ENCODE peak calls at places on chromosomes 3 and 15, in four cellular contexts. T is CD14-positive monocyte, J is HFFc6, L is fibroblast of lung. D is an unnamed sample.

GRCh38 chr3:197912770-197913476 is 37.1 kb upstream of the RPL35A start:
- DNase-seq in T (no peak), L (peak; percentile 36), J (no peak), D (peak; percentile 70)

GRCh38 chr15:71114887-71115566 is at the start of gene THSD4:
- DNase-seq in L (peak; percentile 73), T (no peak), J (peak; percentile 61), D (peak; percentile 36)

GRCh38 chr3:35707904-35708303 is 68.6 kb downstream of the ARPP21 start:
- DNase-seq in T (no peak), J (no peak), L (peak; percentile 57), D (no peak)

GRCh38 chr3:37320276-37320675 is 145.9 kb upstream of the LRRFIP2 start:
- DNase-seq in L (no peak), J (no peak), T (no peak), D (no peak)

GRCh38 chr15:31828594-31828993 is 201.7 kb upstream of the CHRNA7 start:
- DNase-seq in T (no peak), J (no peak), L (no peak), D (no peak)

GRCh38 chr3:143078883-143079282 is 40.7 kb upstream of the CHST2 start:
- DNase-seq in L (peak; percentile 64), J (peak; percentile 72), T (no peak), D (no peak)

GRCh38 chr15:49674370-49674769 is 53.5 kb downstream of the DTWD1 start:
- DNase-seq in T (no peak), L (peak; percentile 31), J (no peak), D (no peak)

GRCh38 chr3:75342425-75342824 is 321.7 kb upstream of the FRG2C start:
- DNase-seq in L (no peak), T (no peak), J (no peak), D (peak; percentile 49)

GRCh38 chr3:121834079-121834730 is 655 bp downstream of the IQCB1 start:
- DNase-seq in T (no peak), L (peak; percentile 14), J (no peak), D (no peak)

GRCh38 chr3:62558549-62559112 is 185.3 kb upstream of the FEZF2 start:
- DNase-seq in T (no peak), J (no peak), L (no peak), D (no peak)

GRCh38 chr3:99662838-99663570 is 24.6 kb downstream of the COL8A1 start:
- DNase-seq in T (no peak), L (no peak), J (no peak), D (no peak)

GRCh38 chr15:67137319-67137718 is 71.9 kb downstream of the SMAD3 start:
- DNase-seq in T (no peak), J (no peak), L (no peak), D (no peak)

GRCh38 chr15:74723754-74724334 is 1.5 kb downstream of the CYP1A1 start:
- DNase-seq in J (peak; percentile 8), L (peak; percentile 70), T (no peak), D (no peak)

GRCh38 chr15:48644827-48645557 is 517 bp downstream of the FBN1 start:
- DNase-seq in J (no peak), T (no peak), L (peak; percentile 69), D (peak; percentile 90)

GRCh38 chr3:64658001-64658400 is 29.8 kb downstream of the ADAMTS9 start:
- DNase-seq in J (no peak), L (no peak), T (no peak), D (no peak)

GRCh38 chr15:57090460-57090859 is 172.0 kb downstream of the TCF12 start:
- DNase-seq in J (no peak), L (peak; percentile 27), T (no peak), D (no peak)

GRCh38 chr15:76345880-76346665 is 9.5 kb downstream of the ISL2 start:
- DNase-seq in L (no peak), T (peak; percentile 51), J (no peak), D (no peak)

GRCh38 chr3:129558076-129558771 is 15.2 kb downstream of the H1-8 start:
- DNase-seq in T (no peak), L (peak; percentile 61), J (no peak), D (no peak)

GRCh38 chr3:16604433-16604832 is 790 bp downstream of the DAZL start:
- DNase-seq in L (no peak), T (no peak), J (no peak), D (no peak)

GRCh38 chr3:53254190-53254809 is 1.5 kb downstream of the TKT start:
- DNase-seq in T (no peak), L (peak; percentile 21), J (no peak), D (no peak)

GRCh38 chr3:117010316-117010715 is 300.7 kb downstream of the TUSC7 start:
- DNase-seq in J (no peak), T (no peak), L (no peak), D (no peak)

GRCh38 chr3:128706171-128706570 is 19.8 kb upstream of the RAB7A start:
- DNase-seq in J (no peak), L (no peak), T (no peak), D (no peak)

GRCh38 chr3:118436863-118437262 is 597.8 kb downstream of the IGSF11 start:
- DNase-seq in J (no peak), L (no peak), T (no peak), D (no peak)

GRCh38 chr3:15331606-15332404 is 581 bp downstream of the SH3BP5 start:
- DNase-seq in L (peak; percentile 27), T (no peak), J (no peak), D (peak; percentile 91)

DNA sequence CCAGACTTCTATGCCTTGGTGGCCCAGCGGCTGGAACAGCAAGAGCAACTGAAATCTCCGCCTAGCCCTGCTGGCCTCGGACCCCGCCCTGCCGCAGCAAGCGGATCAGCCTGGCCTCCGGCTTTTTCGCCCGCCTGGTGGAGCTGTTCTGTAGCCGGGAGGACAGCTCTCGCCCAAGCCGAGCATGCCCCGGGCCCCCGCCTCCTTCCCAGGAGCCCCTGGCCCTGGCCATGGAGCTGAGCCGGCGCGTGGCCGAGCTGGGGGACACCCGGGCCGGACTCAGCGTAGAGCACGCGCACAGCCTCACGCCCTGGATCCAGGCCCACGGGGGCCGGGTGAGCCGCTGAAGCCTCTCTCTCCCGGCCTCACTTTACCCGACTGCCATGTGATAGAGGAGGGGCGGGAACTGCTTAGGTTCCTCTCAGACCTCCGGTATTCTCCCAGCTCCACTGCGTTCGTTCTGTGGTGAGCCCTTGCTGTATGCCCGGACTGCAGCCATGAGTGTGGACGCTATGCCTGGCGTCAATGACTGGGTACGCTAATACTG is 24.1 kb upstream of the MRPL3 start:
- DNase-seq in J (peak; percentile 24), T (no peak), L (peak; percentile 65), D (no peak)
- TF ChIP-seq CTCF in J (peak; percentile 63), T (peak; percentile 18), L (peak; percentile 60), D (no peak)

DNA sequence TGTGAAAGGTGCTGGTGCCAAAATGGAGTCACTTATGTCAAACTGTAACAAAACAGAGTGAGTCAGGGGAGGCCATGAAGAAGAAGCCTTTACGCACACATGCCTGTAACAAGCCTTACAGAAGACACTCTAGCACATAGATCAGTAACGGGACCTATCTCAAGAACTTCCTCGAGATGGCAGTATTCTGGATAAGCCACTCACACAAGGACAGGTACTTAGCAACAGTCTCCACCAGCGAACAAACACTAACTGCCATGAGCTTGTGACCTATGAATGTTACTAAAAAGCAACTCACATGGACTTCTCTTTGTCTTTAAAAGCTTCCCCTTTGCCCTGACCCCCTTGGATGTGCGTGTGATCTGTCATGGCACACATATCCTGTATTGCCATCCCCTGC is 235.1 kb downstream of the CD47 start:
- DNase-seq in J (peak; percentile 36), T (no peak), L (peak; percentile 21), D (no peak)
- TF ChIP-seq CTCF in J (peak; percentile 57), T (no peak), L (peak; percentile 12), D (no peak)

DNA sequence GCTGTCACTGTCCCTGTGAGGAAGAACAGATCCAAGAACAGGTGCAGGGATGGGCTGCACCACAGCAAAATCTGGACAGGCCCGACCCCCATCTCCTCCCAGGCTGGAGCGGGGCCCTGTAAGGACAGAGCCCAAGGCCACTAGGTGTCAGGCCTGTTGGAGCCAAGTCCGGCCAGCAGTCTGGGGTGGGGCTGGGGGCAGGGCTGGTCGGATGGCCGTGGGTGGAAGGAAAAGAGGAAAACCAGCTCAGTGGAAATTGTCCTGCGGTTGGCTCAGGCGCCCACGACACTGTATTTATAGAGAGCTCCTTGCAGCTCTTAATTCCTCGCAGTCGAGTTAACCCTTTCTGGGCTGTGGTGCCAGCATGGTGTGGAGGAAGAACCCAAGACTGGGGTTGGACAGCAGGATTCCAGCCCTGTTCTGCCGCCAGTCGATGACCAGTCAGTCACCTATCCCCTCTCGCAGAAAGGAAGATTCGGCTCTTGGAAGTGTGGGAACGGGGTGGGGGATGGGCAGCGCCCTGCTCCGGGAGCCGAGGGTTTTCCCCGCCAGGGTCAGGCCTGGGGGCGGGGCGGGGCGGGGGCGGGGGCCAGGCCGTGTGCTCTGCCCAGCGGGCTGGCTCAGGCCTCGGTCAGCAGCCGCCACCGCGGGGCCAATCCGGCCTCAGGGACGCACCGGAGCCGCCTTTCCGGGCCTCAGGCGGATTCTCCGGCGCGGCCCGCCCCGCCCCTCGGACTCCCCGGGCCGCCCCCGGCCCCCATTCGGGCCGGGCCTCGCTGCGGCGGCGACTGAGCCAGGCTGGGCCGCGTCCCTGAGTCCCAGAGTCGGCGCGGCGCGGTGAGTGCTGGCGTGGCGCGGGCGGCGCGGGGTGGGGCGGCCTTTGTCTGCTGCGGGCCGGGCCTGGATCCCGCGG is at the start of gene CD276:
- DNase-seq in T (no peak), L (peak; percentile 76), J (peak; percentile 67), D (peak; percentile 63)
- TF ChIP-seq CTCF in T (no peak), L (peak; percentile 15), J (peak; percentile 68), D (no peak)

GRCh38 chr15:27077790-27078189 is 106.8 kb downstream of the GABRG3 start:
- DNase-seq in J (no peak), T (no peak), L (no peak), D (no peak)
- TF ChIP-seq CTCF in J (no peak), T (no peak), L (no peak), D (no peak)

DNA sequence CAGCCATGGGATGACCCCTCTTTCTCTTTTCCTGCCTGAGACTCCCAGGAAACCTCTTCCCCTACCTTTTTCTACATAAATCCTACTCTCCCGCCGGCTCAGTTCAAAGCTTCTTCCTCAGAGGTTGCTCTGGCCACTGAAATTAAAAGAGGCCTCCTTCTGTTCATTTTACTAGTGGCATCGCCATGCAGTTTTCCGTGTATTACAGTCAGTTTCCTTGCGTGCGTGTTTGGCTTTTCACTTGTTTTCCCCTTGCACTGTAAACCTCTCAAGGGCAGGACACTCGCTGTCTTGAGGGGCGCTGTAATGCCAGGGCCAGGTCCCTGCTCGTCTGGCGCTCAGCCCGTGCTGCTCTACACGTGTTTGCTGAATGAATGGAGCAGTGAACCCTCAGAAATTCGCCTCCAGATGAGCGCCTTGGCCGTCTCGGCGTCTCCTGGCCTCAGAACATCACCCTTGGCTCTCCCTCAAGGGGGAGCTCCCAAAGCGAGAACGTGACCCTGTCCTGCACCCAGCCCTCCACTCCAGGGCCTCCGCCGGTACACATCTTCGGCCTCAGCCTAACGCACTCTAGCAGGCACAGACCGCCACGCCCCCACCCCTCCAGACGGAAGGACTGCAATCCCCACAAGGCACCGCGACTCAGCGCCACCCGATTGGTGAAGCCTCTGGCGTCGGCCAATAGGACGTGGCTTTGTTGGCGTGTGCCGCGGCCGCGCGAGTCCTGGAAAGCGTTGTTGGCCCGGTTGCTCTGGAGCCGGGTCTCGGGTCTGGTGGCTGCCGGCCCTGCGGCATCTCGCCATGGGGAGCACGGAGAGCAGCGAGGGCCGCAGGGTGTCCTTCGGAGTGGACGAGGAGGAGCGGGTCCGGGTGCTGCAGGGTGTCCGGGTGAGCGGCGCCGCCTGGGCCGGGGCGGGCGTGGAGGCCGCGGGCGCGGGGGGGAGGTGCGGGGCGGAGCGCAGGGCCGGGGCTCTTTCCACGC is at the start of gene CHCHD6:
- DNase-seq in L (peak; percentile 94), T (peak; percentile 87), J (peak; percentile 94), D (peak; percentile 99)
- TF ChIP-seq CTCF in L (no peak), T (no peak), J (peak; percentile 56), D (no peak)

GRCh38 chr3:25454411-25454927 is 26.4 kb downstream of the RARB start:
- DNase-seq in L (no peak), T (no peak), J (peak; percentile 56), D (no peak)
- TF ChIP-seq CTCF in L (no peak), T (no peak), J (no peak), D (no peak)

GRCh38 chr3:47414161-47414564 is 33.3 kb downstream of the PTPN23 start:
- DNase-seq in T (no peak), J (no peak), L (no peak), D (peak; percentile 85)
- TF ChIP-seq CTCF in T (no peak), J (no peak), L (no peak), D (no peak)